ENCODE peak calls at places on chromosomes 13 and 19, in ten cellular contexts. One of them, this sample, is unnamed.

GRCh38 chr19:46692918-46693722 is 23.8 kb downstream of the PRKD2 start:
- DNase-seq in transverse colon: no peak
- DNase-seq in ovary: no peak
- DNase-seq in lung: no peak
- DNase-seq in body of pancreas: no peak
- DNase-seq in fibroblast of mammary gland: no peak
- DNase-seq in AG04450: no peak
- DNase-seq in heart left ventricle: no peak
- DNase-seq in AG09309: no peak
- DNase-seq in brain microvascular endothelial cell: no peak
- DNase-seq in this sample: peak; percentile 20

GRCh38 chr13:38693641-38694040 is 6.8 kb downstream of the FREM2 start:
- DNase-seq in transverse colon: no peak
- DNase-seq in ovary: no peak
- DNase-seq in lung: peak; percentile 58
- DNase-seq in body of pancreas: peak; percentile 45
- DNase-seq in fibroblast of mammary gland: no peak
- DNase-seq in AG04450: no peak
- DNase-seq in heart left ventricle: no peak
- DNase-seq in AG09309: no peak
- DNase-seq in brain microvascular endothelial cell: no peak
- DNase-seq in this sample: no peak

GRCh38 chr13:42041017-42041683 is 7.3 kb upstream of the DGKH start:
- DNase-seq in transverse colon: peak; percentile 73
- DNase-seq in ovary: peak; percentile 65
- DNase-seq in lung: peak; percentile 48
- DNase-seq in body of pancreas: peak; percentile 58
- DNase-seq in fibroblast of mammary gland: peak; percentile 45
- DNase-seq in AG04450: no peak
- DNase-seq in heart left ventricle: peak; percentile 66
- DNase-seq in AG09309: no peak
- DNase-seq in brain microvascular endothelial cell: peak; percentile 16
- DNase-seq in this sample: peak; percentile 56

GRCh38 chr13:112752211-112752610 is 62.4 kb downstream of the ATP11A start:
- DNase-seq in transverse colon: no peak
- DNase-seq in ovary: no peak
- DNase-seq in lung: no peak
- DNase-seq in body of pancreas: no peak
- DNase-seq in fibroblast of mammary gland: no peak
- DNase-seq in AG04450: no peak
- DNase-seq in heart left ventricle: no peak
- DNase-seq in AG09309: no peak
- DNase-seq in brain microvascular endothelial cell: no peak
- DNase-seq in this sample: no peak

GRCh38 chr19:8335343-8336071 is 7.6 kb downstream of the KANK3 start:
- DNase-seq in transverse colon: peak; percentile 20
- DNase-seq in ovary: no peak
- DNase-seq in lung: no peak
- DNase-seq in body of pancreas: no peak
- DNase-seq in fibroblast of mammary gland: no peak
- DNase-seq in AG04450: no peak
- DNase-seq in heart left ventricle: no peak
- DNase-seq in AG09309: no peak
- DNase-seq in brain microvascular endothelial cell: no peak
- DNase-seq in this sample: no peak

GRCh38 chr19:30696514-30696913 is 324.3 kb downstream of the ZNF536 start:
- DNase-seq in transverse colon: no peak
- DNase-seq in ovary: no peak
- DNase-seq in lung: no peak
- DNase-seq in body of pancreas: peak; percentile 77
- DNase-seq in fibroblast of mammary gland: no peak
- DNase-seq in AG04450: no peak
- DNase-seq in heart left ventricle: no peak
- DNase-seq in AG09309: no peak
- DNase-seq in brain microvascular endothelial cell: no peak
- DNase-seq in this sample: no peak

GRCh38 chr13:111283457-111283856 is 37.0 kb upstream of the TEX29 start:
- DNase-seq in transverse colon: no peak
- DNase-seq in ovary: no peak
- DNase-seq in lung: no peak
- DNase-seq in body of pancreas: no peak
- DNase-seq in fibroblast of mammary gland: no peak
- DNase-seq in AG04450: no peak
- DNase-seq in heart left ventricle: no peak
- DNase-seq in AG09309: no peak
- DNase-seq in brain microvascular endothelial cell: no peak
- DNase-seq in this sample: no peak

GRCh38 chr19:45761714-45762113 is 7.3 kb downstream of the SIX5 start:
- DNase-seq in transverse colon: no peak
- DNase-seq in ovary: no peak
- DNase-seq in lung: no peak
- DNase-seq in body of pancreas: no peak
- DNase-seq in fibroblast of mammary gland: no peak
- DNase-seq in AG04450: no peak
- DNase-seq in heart left ventricle: no peak
- DNase-seq in AG09309: no peak
- DNase-seq in brain microvascular endothelial cell: no peak
- DNase-seq in this sample: no peak

GRCh38 chr13:99308481-99309087 is 1.4 kb upstream of the GPR183 start:
- DNase-seq in transverse colon: no peak
- DNase-seq in ovary: no peak
- DNase-seq in lung: no peak
- DNase-seq in body of pancreas: no peak
- DNase-seq in fibroblast of mammary gland: peak; percentile 87
- DNase-seq in AG04450: no peak
- DNase-seq in heart left ventricle: no peak
- DNase-seq in AG09309: no peak
- DNase-seq in brain microvascular endothelial cell: peak; percentile 59
- DNase-seq in this sample: peak; percentile 68

GRCh38 chr13:106230450-106230849 is 305.0 kb downstream of the EFNB2 start:
- DNase-seq in transverse colon: no peak
- DNase-seq in ovary: no peak
- DNase-seq in lung: no peak
- DNase-seq in body of pancreas: no peak
- DNase-seq in fibroblast of mammary gland: peak; percentile 76
- DNase-seq in AG04450: peak; percentile 23
- DNase-seq in heart left ventricle: no peak
- DNase-seq in AG09309: no peak
- DNase-seq in brain microvascular endothelial cell: peak; percentile 22
- DNase-seq in this sample: peak; percentile 52

GRCh38 chr13:39876258-39876657 is 220.8 kb downstream of the COG6 start:
- DNase-seq in transverse colon: no peak
- DNase-seq in ovary: no peak
- DNase-seq in lung: no peak
- DNase-seq in body of pancreas: no peak
- DNase-seq in fibroblast of mammary gland: peak; percentile 98
- DNase-seq in AG04450: peak; percentile 70
- DNase-seq in heart left ventricle: no peak
- DNase-seq in AG09309: peak; percentile 88
- DNase-seq in brain microvascular endothelial cell: peak; percentile 98
- DNase-seq in this sample: peak; percentile 92

GRCh38 chr13:28387740-28388501 is 107.0 kb downstream of the FLT1 start:
- DNase-seq in transverse colon: no peak
- DNase-seq in ovary: no peak
- DNase-seq in lung: no peak
- DNase-seq in body of pancreas: no peak
- DNase-seq in fibroblast of mammary gland: no peak
- DNase-seq in AG04450: no peak
- DNase-seq in heart left ventricle: no peak
- DNase-seq in AG09309: no peak
- DNase-seq in brain microvascular endothelial cell: no peak
- DNase-seq in this sample: no peak

DNA sequence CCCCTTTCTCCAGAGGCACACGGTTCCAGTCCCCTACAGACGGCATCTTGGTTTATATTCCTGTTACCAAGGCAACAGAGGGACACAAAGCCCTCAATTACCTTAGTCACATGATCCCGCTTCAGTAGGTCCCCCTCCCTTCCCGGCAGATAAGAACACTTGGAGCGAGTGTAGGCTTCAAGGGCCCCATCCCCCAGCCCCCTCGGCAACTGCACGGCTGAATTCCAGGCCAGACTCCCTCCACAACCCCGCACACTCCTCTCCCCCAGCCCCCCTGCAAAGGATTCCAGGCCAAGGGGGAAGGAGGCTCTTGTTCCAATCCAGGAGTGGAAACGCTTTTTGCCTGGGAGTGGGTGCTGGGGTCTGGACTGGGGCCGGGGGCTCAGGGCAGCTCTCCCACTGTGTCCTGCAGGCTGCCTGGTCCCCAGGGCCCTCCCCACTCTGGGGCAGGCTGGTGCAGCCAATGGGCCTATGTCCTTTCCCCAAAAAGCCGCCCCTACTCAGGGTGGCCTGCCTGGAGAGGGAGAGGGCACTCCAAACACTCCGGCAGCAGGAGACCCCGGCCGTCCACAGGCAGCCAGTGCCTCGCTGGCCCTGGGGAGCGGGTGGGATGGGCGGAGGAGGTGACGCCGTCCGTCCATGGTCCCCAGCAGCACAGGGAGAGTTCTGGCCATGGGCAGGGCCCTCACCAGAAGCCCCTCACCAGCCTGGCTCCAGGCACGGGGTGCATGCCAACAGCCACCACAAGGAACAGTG is 62.6 kb downstream of the MLLT1 start:
- DNase-seq in transverse colon: no peak
- DNase-seq in ovary: peak; percentile 84
- DNase-seq in lung: peak; percentile 78
- DNase-seq in body of pancreas: no peak
- DNase-seq in fibroblast of mammary gland: no peak
- DNase-seq in AG04450: no peak
- DNase-seq in heart left ventricle: no peak
- DNase-seq in AG09309: no peak
- DNase-seq in brain microvascular endothelial cell: peak; percentile 22
- DNase-seq in this sample: peak; percentile 60
- TF ChIP-seq CTCF in transverse colon: no peak
- TF ChIP-seq CTCF in ovary: no peak
- TF ChIP-seq CTCF in lung: no peak
- TF ChIP-seq CTCF in body of pancreas: no peak
- TF ChIP-seq CTCF in fibroblast of mammary gland: no peak
- TF ChIP-seq CTCF in AG04450: no peak
- TF ChIP-seq CTCF in heart left ventricle: no peak
- TF ChIP-seq CTCF in AG09309: no peak
- TF ChIP-seq CTCF in brain microvascular endothelial cell: no peak
- TF ChIP-seq CTCF in this sample: no peak

DNA sequence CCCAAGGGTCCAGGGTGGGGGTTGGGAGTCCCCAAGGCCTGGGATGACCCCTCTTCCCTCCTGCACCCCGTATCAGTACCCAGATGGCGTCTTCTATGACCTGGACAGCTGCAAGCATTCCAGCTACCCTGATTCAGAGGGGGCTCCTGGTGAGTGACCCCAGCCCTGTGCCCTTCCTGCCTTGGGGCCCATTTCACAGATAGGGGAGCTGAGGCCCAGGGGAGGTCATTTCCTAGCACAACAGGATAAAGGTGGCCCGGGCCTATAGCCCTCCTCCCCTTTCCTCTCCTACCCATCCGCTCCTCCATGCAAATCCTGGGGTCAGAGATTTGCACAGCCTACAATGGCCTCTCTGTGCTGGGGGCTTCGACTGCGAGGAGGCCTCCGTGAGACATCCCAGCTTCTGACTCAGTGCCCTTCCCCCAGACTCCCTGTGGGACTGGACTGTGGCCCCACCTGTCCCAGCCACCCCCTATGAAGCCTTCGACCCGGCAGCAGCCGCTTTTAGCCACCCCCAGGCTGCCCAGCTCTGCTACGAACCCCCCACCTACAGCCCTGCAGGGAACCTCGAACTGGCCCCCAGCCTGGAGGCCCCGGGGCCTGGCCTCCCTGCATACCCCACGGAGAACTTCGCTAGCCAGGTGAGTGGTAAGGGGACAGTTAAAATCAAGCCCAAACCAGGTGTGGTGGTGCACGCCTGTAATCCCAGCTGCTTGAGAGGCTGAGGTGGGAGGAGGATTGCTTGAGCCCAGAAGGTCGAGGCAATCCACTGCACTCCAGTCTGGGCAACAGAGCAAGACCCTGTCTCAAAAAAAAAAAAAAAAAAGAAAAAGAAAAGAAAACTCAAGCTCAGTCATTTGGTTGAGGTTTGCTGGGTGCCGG is 3.9 kb downstream of the SPIB start:
- DNase-seq in transverse colon: no peak
- DNase-seq in ovary: no peak
- DNase-seq in lung: no peak
- DNase-seq in body of pancreas: no peak
- DNase-seq in fibroblast of mammary gland: no peak
- DNase-seq in AG04450: no peak
- DNase-seq in heart left ventricle: no peak
- DNase-seq in AG09309: no peak
- DNase-seq in brain microvascular endothelial cell: no peak
- DNase-seq in this sample: no peak
- H3K4me3 ChIP-seq in transverse colon: no peak overlapping the region
- H3K4me3 ChIP-seq in ovary: no peak overlapping the region
- H3K4me3 ChIP-seq in lung: no peak overlapping the region
- H3K4me3 ChIP-seq in body of pancreas: no peak overlapping the region
- H3K4me3 ChIP-seq in fibroblast of mammary gland: no peak overlapping the region
- H3K4me3 ChIP-seq in AG04450: no peak overlapping the region
- H3K4me3 ChIP-seq in heart left ventricle: no peak overlapping the region
- H3K4me3 ChIP-seq in AG09309: no peak overlapping the region
- H3K4me3 ChIP-seq in brain microvascular endothelial cell: no peak overlapping the region
- H3K4me3 ChIP-seq in this sample: no peak overlapping the region

DNA sequence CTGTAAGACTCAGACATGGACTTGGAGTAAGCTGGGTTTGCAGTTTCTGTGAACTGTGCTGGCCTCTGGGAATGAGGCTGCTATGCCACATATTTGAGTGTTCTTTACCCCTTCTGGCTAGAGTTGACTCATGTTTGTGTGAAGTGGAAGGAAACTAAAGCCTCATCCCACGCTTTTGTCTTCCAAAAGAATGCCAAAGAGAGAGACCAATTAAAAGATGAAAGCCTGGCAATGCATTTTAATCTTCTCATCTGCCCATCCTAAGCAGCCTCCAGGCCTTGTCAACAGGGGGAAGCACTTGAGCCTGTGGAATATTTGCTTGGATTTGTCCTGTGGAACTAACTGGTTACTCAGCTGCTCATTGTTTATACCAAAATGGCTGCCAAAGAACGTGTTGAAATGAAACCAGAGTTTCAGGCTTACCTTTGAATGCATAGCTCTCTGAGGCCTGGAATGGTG is 49.1 kb downstream of the LMO7 start:
- DNase-seq in transverse colon: no peak
- DNase-seq in ovary: no peak
- DNase-seq in lung: no peak
- DNase-seq in body of pancreas: no peak
- DNase-seq in fibroblast of mammary gland: peak; percentile 85
- DNase-seq in AG04450: peak; percentile 72
- DNase-seq in heart left ventricle: no peak
- DNase-seq in AG09309: peak; percentile 56
- DNase-seq in brain microvascular endothelial cell: peak; percentile 80
- DNase-seq in this sample: peak; percentile 73
- TF ChIP-seq CTCF in transverse colon: no peak
- TF ChIP-seq CTCF in ovary: no peak
- TF ChIP-seq CTCF in lung: no peak
- TF ChIP-seq CTCF in body of pancreas: no peak
- TF ChIP-seq CTCF in fibroblast of mammary gland: peak; percentile 48
- TF ChIP-seq CTCF in AG04450: peak; percentile 67
- TF ChIP-seq CTCF in heart left ventricle: no peak
- TF ChIP-seq CTCF in AG09309: peak; percentile 47
- TF ChIP-seq CTCF in brain microvascular endothelial cell: peak; percentile 68
- TF ChIP-seq CTCF in this sample: peak; percentile 27

GRCh38 chr19:51986309-51987291 is at the start of gene ZNF350:
- DNase-seq in transverse colon: peak; percentile 97
- DNase-seq in ovary: peak; percentile 85
- DNase-seq in lung: peak; percentile 94
- DNase-seq in body of pancreas: peak; percentile 99
- DNase-seq in fibroblast of mammary gland: peak; percentile 96
- DNase-seq in AG04450: peak; percentile 90
- DNase-seq in heart left ventricle: peak; percentile 94
- DNase-seq in AG09309: peak; percentile 82
- DNase-seq in brain microvascular endothelial cell: peak; percentile 97
- DNase-seq in this sample: peak; percentile 98
- H3K4me3 ChIP-seq in transverse colon: peak within 1 kb of the TSS; percentile 70
- H3K4me3 ChIP-seq in ovary: peak within 1 kb of the TSS; percentile 70
- H3K4me3 ChIP-seq in lung: peak within 1 kb of the TSS; percentile 100
- H3K4me3 ChIP-seq in body of pancreas: peak within 1 kb of the TSS; percentile 33
- H3K4me3 ChIP-seq in fibroblast of mammary gland: peak within 1 kb of the TSS; percentile 59
- H3K4me3 ChIP-seq in AG04450: peak within 1 kb of the TSS; percentile 96
- H3K4me3 ChIP-seq in heart left ventricle: peak within 1 kb of the TSS; percentile 94
- H3K4me3 ChIP-seq in AG09309: peak within 1 kb of the TSS; percentile 86
- H3K4me3 ChIP-seq in brain microvascular endothelial cell: peak within 1 kb of the TSS; percentile 97
- H3K4me3 ChIP-seq in this sample: peak within 1 kb of the TSS; percentile 87

This sample was measured in fibroblast of pulmonary artery.